ENCODE peak calls at places on chromosomes 3 and 15, in five cellular contexts. O, C, W, G and F are unnamed samples.

GRCh38 chr15:75153084-75153483 is 48.6 kb upstream of the C15orf39 start:
- DNase-seq in C (no peak), W (peak), G (peak), O (no peak), F (no peak)

GRCh38 chr3:186502138-186502941 is 41.8 kb downstream of the CRYGS start:
- DNase-seq in O (no peak), C (no peak), G (peak), W (no peak), F (peak)

GRCh38 chr3:146100825-146101444 is 60.0 kb downstream of the PLOD2 start:
- DNase-seq in C (no peak), W (no peak), O (no peak), G (no peak), F (no peak)

GRCh38 chr15:92618121-92618520 is 37.5 kb downstream of the FAM174B start:
- DNase-seq in G (no peak), O (no peak), C (no peak), W (no peak), F (peak)

GRCh38 chr3:157136647-157137387 is 23.1 kb downstream of the CCNL1 start:
- DNase-seq in G (peak), C (no peak), O (no peak), W (no peak), F (no peak)

GRCh38 chr15:64151727-64152506 is at the start of gene SNX22:
- DNase-seq in W (no peak), O (peak), G (no peak), C (no peak), F (no peak)

GRCh38 chr3:122913539-122914100 is 113.9 kb downstream of the SEMA5B start:
- DNase-seq in W (no peak), C (no peak), O (no peak), G (no peak), F (peak)

GRCh38 chr3:29583861-29584260 is 303.0 kb downstream of the RBMS3 start:
- DNase-seq in W (no peak), O (no peak), C (no peak), G (no peak), F (no peak)

GRCh38 chr3:20080956-20081554 is 40.8 kb downstream of the KAT2B start:
- DNase-seq in O (no peak), C (peak), W (no peak), G (peak), F (no peak)

GRCh38 chr15:31372635-31373091 is 46.0 kb downstream of the KLF13 start:
- DNase-seq in G (peak), O (peak), C (no peak), W (no peak), F (peak)

GRCh38 chr3:126394179-126394976 is at the start of gene CFAP100:
- DNase-seq in G (peak), W (no peak), O (peak), C (peak), F (peak)

DNA sequence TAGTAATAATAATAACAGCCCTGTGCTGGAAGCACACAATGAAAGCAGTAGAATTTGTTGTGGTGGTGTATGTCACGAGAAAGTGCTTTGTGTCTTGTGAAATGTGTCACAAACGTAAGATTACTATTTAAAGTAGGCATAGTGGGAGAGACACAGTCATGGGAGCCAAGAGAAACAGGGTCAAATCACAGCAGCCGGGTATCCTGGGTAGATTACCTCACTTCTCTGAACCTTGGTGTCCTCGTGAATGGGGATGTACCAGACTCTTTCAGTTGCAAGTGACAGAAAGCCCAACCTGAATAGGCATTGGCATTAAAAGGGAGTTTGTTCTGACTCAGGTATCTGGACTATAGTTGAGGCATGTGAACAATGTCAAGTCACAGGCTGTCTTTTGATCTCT is 29.1 kb upstream of the SRGAP3 start:
- DNase-seq in O (no peak), C (no peak), G (no peak), W (no peak), F (no peak)
- TF ChIP-seq CTCF in O (no peak), C (no peak), G (no peak), W (no peak), F (no peak)

GRCh38 chr15:69729167-69729748 is 276.6 kb downstream of the RPLP1 start:
- DNase-seq in C (peak), W (peak), O (peak), G (peak), F (peak)
- TF ChIP-seq CTCF in C (peak), W (peak), O (peak), G (peak), F (peak)

DNA sequence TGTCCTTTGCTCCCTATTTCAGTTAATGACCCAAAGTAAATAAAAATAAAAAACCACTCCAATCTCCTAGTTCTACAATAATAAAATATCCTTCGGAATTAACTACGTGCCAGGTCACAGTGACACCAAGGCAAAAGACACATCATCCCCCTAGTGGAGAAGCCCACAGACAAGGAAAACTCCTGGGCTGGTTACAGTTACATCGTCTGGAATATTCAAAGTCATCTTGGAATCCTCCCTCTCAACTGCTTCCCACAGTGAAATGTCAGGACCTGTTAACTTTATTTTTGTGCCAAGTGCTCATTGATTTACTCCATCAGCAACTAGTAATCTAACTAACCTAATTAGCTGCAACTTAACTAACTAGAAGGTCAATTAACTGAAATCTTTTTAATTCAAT is 349.3 kb downstream of the MAGI1 start:
- DNase-seq in G (no peak), C (no peak), W (no peak), O (no peak), F (no peak)
- TF ChIP-seq CTCF in G (no peak), C (no peak), W (peak), O (no peak), F (peak)

GRCh38 chr15:67905628-67906027 is 65.8 kb upstream of the RNU6-1 start:
- DNase-seq in C (no peak), O (no peak), W (no peak), G (no peak), F (no peak)
- TF ChIP-seq CTCF in C (no peak), O (no peak), W (no peak), G (no peak), F (no peak)

GRCh38 chr3:8990266-8991215 is 27.3 kb upstream of the RAD18 start:
- DNase-seq in G (peak), O (no peak), C (peak), W (no peak), F (no peak)

GRCh38 chr3:8992199-8992598 is 28.9 kb upstream of the RAD18 start:
- DNase-seq in G (no peak), C (no peak), O (no peak), W (no peak), F (no peak)

GRCh38 chr3:8994226-8994625 is 31.0 kb upstream of the RAD18 start:
- DNase-seq in O (no peak), C (no peak), G (no peak), W (no peak), F (no peak)

GRCh38 chr3:8992854-8993253 is 29.6 kb upstream of the RAD18 start:
- DNase-seq in O (no peak), C (no peak), W (no peak), G (no peak), F (no peak)

GRCh38 chr3:8993331-8993730 is 30.1 kb upstream of the RAD18 start:
- DNase-seq in O (no peak), C (no peak), G (no peak), W (no peak), F (no peak)
- TF ChIP-seq CTCF in O (no peak), C (no peak), G (no peak), W (no peak), F (no peak)

DNA sequence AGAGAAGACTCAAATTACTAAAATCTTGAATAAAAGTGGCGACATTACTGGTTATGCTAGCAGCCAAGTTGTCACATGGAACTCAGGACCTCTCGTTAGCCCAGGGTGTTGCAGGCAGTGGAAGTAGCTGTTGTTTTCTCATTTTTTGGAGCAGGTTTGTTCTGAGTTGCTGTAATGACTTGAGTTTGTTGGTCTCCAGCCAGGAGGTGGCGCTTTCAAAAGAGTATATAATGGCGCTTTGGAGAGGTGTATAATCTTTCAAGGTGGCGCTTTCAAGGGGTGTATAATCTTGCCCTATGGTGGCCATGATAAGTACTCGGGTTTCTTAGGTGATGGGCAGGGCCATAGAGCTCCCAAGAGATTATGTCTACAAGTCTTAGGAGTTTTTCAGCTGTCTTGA is 632.7 kb downstream of the NTRK3 start:
- DNase-seq in O (peak), G (no peak), W (no peak), C (peak), F (peak)
- TF ChIP-seq CTCF in O (no peak), G (peak), W (no peak), C (peak), F (peak)

GRCh38 chr3:108024146-108024836 is 66.5 kb downstream of the CD47 start:
- DNase-seq in O (no peak), G (no peak), W (no peak), C (no peak), F (no peak)
- TF ChIP-seq CTCF in O (no peak), G (no peak), W (no peak), C (no peak), F (no peak)

DNA sequence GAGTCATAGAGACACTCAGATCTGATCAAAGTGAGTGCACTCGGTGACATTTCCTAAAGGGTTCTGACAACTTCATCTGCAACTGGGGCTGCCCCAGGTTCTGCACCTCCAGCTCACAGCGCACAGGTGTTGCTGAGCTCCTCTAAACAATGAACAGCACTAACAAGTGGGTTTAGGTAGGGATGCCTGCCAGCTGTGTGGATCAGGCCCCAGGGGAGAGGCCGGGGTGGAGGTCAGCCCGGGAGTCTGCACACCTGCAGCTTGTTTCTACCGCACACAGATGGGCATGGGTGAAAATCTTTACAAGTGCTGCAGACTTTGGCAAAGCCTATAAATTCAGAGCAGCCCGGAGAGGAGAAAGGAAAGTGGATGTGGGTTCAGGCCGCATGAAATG is 355 bp downstream of the FBXW12 start:
- DNase-seq in O (no peak), C (no peak), W (no peak), G (no peak), F (no peak)
- TF ChIP-seq CTCF in O (no peak), C (no peak), W (no peak), G (no peak), F (no peak)